ENCODE peak calls at places on chromosomes 7 and 10, in five cellular contexts. T, B, C, K and I are unnamed samples.

GRCh38 chr7:70134029-70134445 is 535.8 kb downstream of the AUTS2 start:
- DNase-seq in T (no peak), B (no peak), C (no peak), K (no peak), I (peak; percentile 16)

GRCh38 chr7:116601426-116601825 is 70.6 kb upstream of the MET start:
- DNase-seq in C (no peak), K (no peak), T (no peak), B (no peak), I (no peak)

GRCh38 chr7:25859412-25859704 is 292.6 kb upstream of the NFE2L3 start:
- DNase-seq in K (peak; percentile 48), C (no peak), T (no peak), B (no peak), I (no peak)

GRCh38 chr10:72935358-72935757 is 19.2 kb downstream of the PLA2G12B start:
- DNase-seq in K (peak; percentile 35), T (no peak), B (no peak), C (no peak), I (no peak)

GRCh38 chr10:110395350-110396283 is 90.9 kb upstream of the SMNDC1 start:
- DNase-seq in B (peak; percentile 91), C (peak; percentile 44), K (peak; percentile 96), T (no peak), I (peak; percentile 98)

GRCh38 chr7:17408245-17408903 is 109.9 kb downstream of the AHR start:
- DNase-seq in K (peak; percentile 95), T (no peak), B (no peak), C (no peak), I (peak; percentile 92)

GRCh38 chr10:71156436-71156835 is 55.9 kb upstream of the UNC5B start:
- DNase-seq in T (no peak), C (no peak), B (no peak), K (peak; percentile 19), I (peak; percentile 55)

GRCh38 chr10:96236090-96236478 is 35.3 kb downstream of the BLNK start:
- DNase-seq in C (no peak), T (no peak), B (no peak), K (no peak), I (no peak)

GRCh38 chr7:83819911-83820310 is 171.0 kb upstream of the SEMA3E start:
- DNase-seq in T (peak; percentile 42), C (no peak), K (no peak), B (no peak), I (no peak)

GRCh38 chr10:16828114-16828568 is 10.9 kb upstream of the RSU1 start:
- DNase-seq in T (peak; percentile 78), B (peak; percentile 48), K (peak; percentile 79), C (peak; percentile 24), I (peak; percentile 65)

GRCh38 chr10:30270247-30270646 is 78.8 kb downstream of the MTPAP start:
- DNase-seq in T (no peak), C (no peak), B (no peak), K (no peak), I (no peak)

GRCh38 chr10:27525819-27526218 is 21.7 kb downstream of the RAB18 start:
- DNase-seq in K (peak; percentile 65), C (no peak), T (no peak), B (no peak), I (peak; percentile 34)

GRCh38 chr10:7484456-7485266 is 73.8 kb upstream of the SFMBT2 start:
- DNase-seq in K (no peak), C (no peak), T (no peak), B (peak; percentile 91), I (no peak)

GRCh38 chr7:135976312-135977019 is 693 bp downstream of the MTPN start:
- DNase-seq in T (peak; percentile 69), C (peak; percentile 66), B (no peak), K (no peak), I (no peak)

GRCh38 chr10:98339790-98340189 is 71.8 kb upstream of the LOXL4 start:
- DNase-seq in B (peak; percentile 94), C (no peak), K (no peak), T (no peak), I (no peak)

GRCh38 chr7:96915029-96915428 is 90.3 kb upstream of the DLX6 start:
- DNase-seq in C (no peak), T (no peak), B (no peak), K (no peak), I (no peak)

GRCh38 chr7:78441737-78442136 is 643.2 kb downstream of the PHTF2 start:
- DNase-seq in B (no peak), T (no peak), C (no peak), K (no peak), I (no peak)

GRCh38 chr7:65264258-65264657 is 109.4 kb upstream of the ZNF92 start:
- DNase-seq in T (no peak), K (no peak), C (no peak), B (no peak), I (no peak)

GRCh38 chr10:101663097-101663496 is 31.9 kb downstream of the FBXW4 start:
- DNase-seq in K (no peak), B (no peak), C (no peak), T (no peak), I (no peak)

GRCh38 chr10:77226871-77227557 is 410.6 kb downstream of the KCNMA1 start:
- DNase-seq in K (no peak), B (no peak), T (no peak), C (no peak), I (peak; percentile 26)

GRCh38 chr7:126222782-126223181 is 1030.0 kb downstream of the GRM8 start:
- DNase-seq in C (no peak), K (no peak), T (no peak), B (no peak), I (no peak)
- H3K9ac ChIP-seq in C (no peak overlapping the region), K (no peak overlapping the region), T (no peak overlapping the region), B (no peak overlapping the region), I (no peak overlapping the region)

DNA sequence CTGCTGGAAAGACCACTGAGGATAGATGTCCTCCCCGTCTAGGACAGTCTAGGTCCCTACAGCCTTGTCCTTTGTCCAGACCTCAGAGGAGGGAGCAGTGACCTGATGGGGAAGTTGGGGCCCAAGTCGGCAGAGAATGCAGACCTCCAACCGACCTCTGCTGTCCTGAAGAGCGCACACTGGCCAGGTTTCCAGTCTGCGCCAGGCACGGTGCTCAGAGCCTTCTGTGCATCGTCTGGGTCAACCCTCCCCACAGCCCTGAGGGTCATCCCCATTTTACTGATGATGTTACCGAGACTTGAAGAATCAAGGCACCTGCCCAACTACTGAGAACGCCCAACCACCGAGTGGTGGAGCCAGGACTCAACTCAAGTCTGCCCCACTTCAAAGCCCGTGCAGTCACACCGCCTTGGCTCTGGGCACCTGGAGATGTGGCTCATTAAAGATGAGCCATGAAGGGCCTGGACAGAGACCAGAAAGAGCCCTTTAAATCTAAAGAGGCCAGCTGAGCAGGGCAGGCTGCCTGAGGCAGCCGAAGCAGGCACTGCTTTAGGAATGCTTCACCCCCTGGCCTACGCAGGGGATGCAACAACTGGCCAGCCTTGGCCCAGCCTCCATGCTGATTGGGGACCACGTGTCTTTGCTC is 4.4 kb downstream of the ITPRIP start:
- DNase-seq in K (no peak), C (no peak), T (no peak), B (no peak), I (no peak)
- H3K27ac ChIP-seq in K (peak overlapping the region; percentile 9), C (peak overlapping the region; percentile 69), T (no peak overlapping the region), B (no peak overlapping the region), I (peak overlapping the region; percentile 99)

DNA sequence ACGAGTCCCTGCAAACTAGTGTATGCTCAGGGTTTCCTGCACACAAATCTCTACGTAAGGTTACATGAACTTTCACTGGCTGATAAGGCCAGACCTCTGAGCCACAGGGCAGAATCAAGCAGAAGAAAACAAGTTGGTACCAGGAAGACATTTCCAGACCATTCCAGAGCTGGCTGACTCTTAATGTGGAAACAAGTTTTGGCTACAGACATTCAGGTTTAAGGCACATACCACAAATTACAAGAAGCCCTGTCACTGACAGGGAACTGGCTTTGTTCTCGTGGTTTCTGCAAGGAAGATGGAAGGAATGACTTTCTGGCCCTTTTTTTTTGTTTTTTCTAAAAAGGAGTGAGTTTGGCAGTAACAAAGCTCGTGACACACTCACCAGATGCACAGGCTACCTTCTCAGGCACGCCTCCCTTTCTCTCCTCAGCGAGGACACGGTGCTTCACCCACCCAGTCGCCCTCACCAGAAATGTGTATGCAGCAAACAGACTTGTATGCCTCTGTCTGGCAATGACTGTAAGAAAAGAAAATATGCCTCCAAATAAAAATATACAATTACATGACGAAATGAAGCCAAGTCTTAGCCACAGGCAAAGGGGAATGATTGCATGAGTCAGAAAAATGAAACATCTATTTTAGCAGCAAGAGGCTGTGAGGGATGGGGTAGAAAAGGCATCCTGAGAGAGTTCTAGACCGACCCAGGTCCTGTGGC is 22.6 kb downstream of the PLAC9 start:
- DNase-seq in B (no peak), T (no peak), K (peak; percentile 76), C (no peak), I (peak; percentile 97)
- H3K9ac ChIP-seq in B (no peak overlapping the region), T (no peak overlapping the region), K (peak overlapping the region; percentile 72), C (no peak overlapping the region), I (peak overlapping the region; percentile 68)

DNA sequence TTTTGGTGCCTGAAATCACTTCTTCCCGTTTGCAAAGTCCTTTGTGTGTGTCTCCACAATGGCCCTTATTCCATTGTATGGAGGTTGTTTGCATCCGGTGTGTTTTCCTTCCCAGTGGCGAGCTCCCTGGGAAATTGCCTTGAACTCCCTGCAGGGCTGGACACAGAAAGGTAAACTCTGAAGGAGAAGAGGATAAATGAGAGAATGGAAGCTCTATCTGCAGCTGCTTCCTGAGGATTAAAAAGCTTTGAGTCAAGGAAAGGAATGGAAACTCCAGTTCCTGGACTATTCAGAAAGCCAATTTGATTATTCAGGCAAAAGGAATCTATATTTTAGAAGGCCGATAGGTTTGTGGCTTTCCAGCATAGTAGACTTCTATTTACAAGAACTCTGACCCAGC is 4.4 kb upstream of the GRK5 start:
- DNase-seq in B (no peak), C (no peak), T (no peak), K (peak; percentile 61), I (peak; percentile 78)
- H3K27ac ChIP-seq in B (no peak overlapping the region), C (no peak overlapping the region), T (no peak overlapping the region), K (no peak overlapping the region), I (no peak overlapping the region)

DNA sequence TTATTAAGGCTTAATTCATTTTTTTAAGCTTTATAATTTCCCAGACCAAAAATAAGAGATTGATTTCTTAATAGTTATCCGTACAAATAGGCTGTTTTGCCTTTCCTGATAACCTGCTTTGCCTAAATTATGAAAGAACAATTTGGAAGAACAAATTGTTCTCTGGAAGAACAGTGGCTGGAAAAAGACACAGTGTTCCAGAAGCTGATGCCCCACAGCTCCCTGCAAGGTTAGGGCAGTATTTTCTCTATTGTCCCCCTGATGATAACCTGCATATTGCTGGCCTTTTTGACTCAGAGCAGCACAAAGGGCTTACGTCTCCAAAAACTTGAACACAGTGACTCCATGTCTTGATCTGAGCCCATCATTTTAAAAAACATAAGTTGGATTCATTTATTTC is 151.5 kb downstream of the CSTF2T start:
- DNase-seq in C (no peak), B (no peak), K (no peak), T (no peak), I (no peak)
- H3K9ac ChIP-seq in C (no peak overlapping the region), B (no peak overlapping the region), K (no peak overlapping the region), T (no peak overlapping the region), I (no peak overlapping the region)